ENCODE peak calls at places on chromosomes 12 and 14, in five cellular contexts. One of them, this sample, is unnamed.

GRCh38 chr14:66443158-66443695 is 42.9 kb upstream of the CCDC196 start:
- DNase-seq in kidney epithelial cell: peak; percentile 48
- DNase-seq in pancreas: no peak
- DNase-seq in PC-9: no peak
- DNase-seq in cardiac muscle cell: no peak
- DNase-seq in this sample: no peak

GRCh38 chr12:68613209-68613904 is 2.7 kb downstream of the RAP1B start:
- DNase-seq in kidney epithelial cell: no peak
- DNase-seq in pancreas: no peak
- DNase-seq in PC-9: no peak
- DNase-seq in cardiac muscle cell: no peak
- DNase-seq in this sample: no peak

GRCh38 chr14:59213368-59214315 is 25.2 kb downstream of the DAAM1 start:
- DNase-seq in kidney epithelial cell: no peak
- DNase-seq in pancreas: no peak
- DNase-seq in PC-9: no peak
- DNase-seq in cardiac muscle cell: no peak
- DNase-seq in this sample: no peak

GRCh38 chr12:120061815-120062214 is 54.7 kb downstream of the RAB35 start:
- DNase-seq in kidney epithelial cell: no peak
- DNase-seq in pancreas: no peak
- DNase-seq in PC-9: no peak
- DNase-seq in cardiac muscle cell: no peak
- DNase-seq in this sample: no peak

GRCh38 chr14:58455593-58456265 is 28.2 kb downstream of the KIAA0586 start:
- DNase-seq in kidney epithelial cell: no peak
- DNase-seq in pancreas: no peak
- DNase-seq in PC-9: peak; percentile 84
- DNase-seq in cardiac muscle cell: no peak
- DNase-seq in this sample: no peak

GRCh38 chr12:113359133-113359938 is 949 bp downstream of the PLBD2 start:
- DNase-seq in kidney epithelial cell: no peak
- DNase-seq in pancreas: no peak
- DNase-seq in PC-9: no peak
- DNase-seq in cardiac muscle cell: no peak
- DNase-seq in this sample: peak; percentile 7

GRCh38 chr14:95784137-95784536 is 70.2 kb upstream of the TCL1A start:
- DNase-seq in kidney epithelial cell: no peak
- DNase-seq in pancreas: no peak
- DNase-seq in PC-9: no peak
- DNase-seq in cardiac muscle cell: peak; percentile 81
- DNase-seq in this sample: peak; percentile 33

GRCh38 chr14:100211366-100211765 is 27.6 kb upstream of the YY1 start:
- DNase-seq in kidney epithelial cell: no peak
- DNase-seq in pancreas: no peak
- DNase-seq in PC-9: no peak
- DNase-seq in cardiac muscle cell: no peak
- DNase-seq in this sample: no peak

GRCh38 chr14:92581966-92582566 is 68.5 kb downstream of the RIN3 start:
- DNase-seq in kidney epithelial cell: no peak
- DNase-seq in pancreas: no peak
- DNase-seq in PC-9: no peak
- DNase-seq in cardiac muscle cell: no peak
- DNase-seq in this sample: no peak

GRCh38 chr14:54338696-54339317 is 58.0 kb upstream of the CDKN3 start:
- DNase-seq in kidney epithelial cell: no peak
- DNase-seq in pancreas: no peak
- DNase-seq in PC-9: peak; percentile 57
- DNase-seq in cardiac muscle cell: peak; percentile 29
- DNase-seq in this sample: no peak

GRCh38 chr12:29050503-29050902 is 98.6 kb upstream of the FAR2 start:
- DNase-seq in kidney epithelial cell: no peak
- DNase-seq in pancreas: no peak
- DNase-seq in PC-9: no peak
- DNase-seq in cardiac muscle cell: no peak
- DNase-seq in this sample: no peak

GRCh38 chr12:52279683-52280318 is 5.4 kb downstream of the KRT86 start:
- DNase-seq in kidney epithelial cell: peak; percentile 64
- DNase-seq in pancreas: no peak
- DNase-seq in PC-9: peak; percentile 84
- DNase-seq in cardiac muscle cell: no peak
- DNase-seq in this sample: no peak

GRCh38 chr12:9364224-9365176 is 156.3 kb upstream of the PZP start:
- DNase-seq in kidney epithelial cell: peak; percentile 55
- DNase-seq in pancreas: no peak
- DNase-seq in PC-9: no peak
- DNase-seq in cardiac muscle cell: no peak
- DNase-seq in this sample: no peak

GRCh38 chr14:38866461-38866860 is 236.6 kb downstream of the SEC23A start:
- DNase-seq in kidney epithelial cell: no peak
- DNase-seq in pancreas: no peak
- DNase-seq in PC-9: no peak
- DNase-seq in cardiac muscle cell: no peak
- DNase-seq in this sample: no peak
- H3K4me3 ChIP-seq in kidney epithelial cell: no peak overlapping the region
- H3K4me3 ChIP-seq in pancreas: no peak overlapping the region
- H3K4me3 ChIP-seq in PC-9: no peak overlapping the region
- H3K4me3 ChIP-seq in cardiac muscle cell: no peak overlapping the region
- H3K4me3 ChIP-seq in this sample: no peak overlapping the region

GRCh38 chr14:36524874-36525745 is 5.1 kb upstream of the NKX2-1 start:
- DNase-seq in kidney epithelial cell: no peak
- DNase-seq in pancreas: peak; percentile 80
- DNase-seq in PC-9: no peak
- DNase-seq in cardiac muscle cell: peak; percentile 85
- DNase-seq in this sample: no peak

GRCh38 chr14:36524220-36524837 is 4.3 kb upstream of the NKX2-1 start:
- DNase-seq in kidney epithelial cell: no peak
- DNase-seq in pancreas: no peak
- DNase-seq in PC-9: no peak
- DNase-seq in cardiac muscle cell: no peak
- DNase-seq in this sample: no peak

GRCh38 chr14:36522347-36522971 is 2.4 kb upstream of the NKX2-1 start:
- DNase-seq in kidney epithelial cell: no peak
- DNase-seq in pancreas: peak; percentile 53
- DNase-seq in PC-9: no peak
- DNase-seq in cardiac muscle cell: no peak
- DNase-seq in this sample: no peak

GRCh38 chr14:36521598-36522345 is 1.7 kb upstream of the NKX2-1 start:
- DNase-seq in kidney epithelial cell: no peak
- DNase-seq in pancreas: peak; percentile 54
- DNase-seq in PC-9: no peak
- DNase-seq in cardiac muscle cell: no peak
- DNase-seq in this sample: no peak

GRCh38 chr14:36522972-36523685 is 3.1 kb upstream of the NKX2-1 start:
- DNase-seq in kidney epithelial cell: no peak
- DNase-seq in pancreas: no peak
- DNase-seq in PC-9: no peak
- DNase-seq in cardiac muscle cell: no peak
- DNase-seq in this sample: no peak
- TF ChIP-seq CTCF in kidney epithelial cell: no peak
- TF ChIP-seq CTCF in pancreas: no peak
- TF ChIP-seq CTCF in PC-9: no peak
- TF ChIP-seq CTCF in cardiac muscle cell: no peak
- TF ChIP-seq CTCF in this sample: no peak

GRCh38 chr12:46608431-46609280 is 217.1 kb downstream of the SLC38A4 start:
- DNase-seq in kidney epithelial cell: no peak
- DNase-seq in pancreas: no peak
- DNase-seq in PC-9: no peak
- DNase-seq in cardiac muscle cell: no peak
- DNase-seq in this sample: no peak
- H3K4me3 ChIP-seq in kidney epithelial cell: no peak overlapping the region
- H3K4me3 ChIP-seq in pancreas: no peak overlapping the region
- H3K4me3 ChIP-seq in PC-9: no peak overlapping the region
- H3K4me3 ChIP-seq in cardiac muscle cell: no peak overlapping the region
- H3K4me3 ChIP-seq in this sample: no peak overlapping the region

GRCh38 chr12:56299853-56300643 is at the start of gene CS:
- DNase-seq in kidney epithelial cell: peak; percentile 84
- DNase-seq in pancreas: peak; percentile 97
- DNase-seq in PC-9: peak; percentile 93
- DNase-seq in cardiac muscle cell: peak; percentile 100
- DNase-seq in this sample: peak; percentile 95
- TF ChIP-seq CTCF in kidney epithelial cell: no peak
- TF ChIP-seq CTCF in pancreas: no peak
- TF ChIP-seq CTCF in PC-9: no peak
- TF ChIP-seq CTCF in cardiac muscle cell: no peak
- TF ChIP-seq CTCF in this sample: no peak

DNA sequence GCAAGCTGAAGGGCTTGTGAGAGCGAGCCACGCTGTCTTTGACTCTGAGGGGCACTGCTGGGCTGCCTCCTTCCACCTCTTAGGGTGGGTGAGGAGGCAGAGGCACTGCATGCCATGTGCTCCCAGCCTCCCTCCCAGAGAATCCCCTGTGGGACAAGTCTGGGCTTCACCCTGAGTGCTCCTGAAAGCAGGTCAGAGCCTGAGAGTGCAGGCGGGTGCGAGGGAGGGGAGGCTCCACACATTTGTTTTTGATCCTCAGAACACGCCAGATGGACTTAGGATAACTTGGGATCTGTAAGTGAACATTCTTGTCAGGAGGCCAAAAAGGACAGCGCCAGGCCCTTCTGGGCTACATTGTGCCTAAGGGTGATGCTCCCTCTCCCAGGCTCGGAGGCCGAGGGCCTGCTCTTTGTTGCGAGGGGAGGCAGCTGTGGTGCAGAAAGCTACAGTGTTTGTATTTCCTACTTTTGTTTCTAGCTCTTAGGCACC is 155.4 kb downstream of the TMX1 start:
- DNase-seq in kidney epithelial cell: no peak
- DNase-seq in pancreas: peak; percentile 54
- DNase-seq in PC-9: no peak
- DNase-seq in cardiac muscle cell: peak; percentile 13
- DNase-seq in this sample: no peak
- H3K4me3 ChIP-seq in kidney epithelial cell: no peak overlapping the region
- H3K4me3 ChIP-seq in pancreas: no peak overlapping the region
- H3K4me3 ChIP-seq in PC-9: no peak overlapping the region
- H3K4me3 ChIP-seq in cardiac muscle cell: no peak overlapping the region
- H3K4me3 ChIP-seq in this sample: no peak overlapping the region

DNA sequence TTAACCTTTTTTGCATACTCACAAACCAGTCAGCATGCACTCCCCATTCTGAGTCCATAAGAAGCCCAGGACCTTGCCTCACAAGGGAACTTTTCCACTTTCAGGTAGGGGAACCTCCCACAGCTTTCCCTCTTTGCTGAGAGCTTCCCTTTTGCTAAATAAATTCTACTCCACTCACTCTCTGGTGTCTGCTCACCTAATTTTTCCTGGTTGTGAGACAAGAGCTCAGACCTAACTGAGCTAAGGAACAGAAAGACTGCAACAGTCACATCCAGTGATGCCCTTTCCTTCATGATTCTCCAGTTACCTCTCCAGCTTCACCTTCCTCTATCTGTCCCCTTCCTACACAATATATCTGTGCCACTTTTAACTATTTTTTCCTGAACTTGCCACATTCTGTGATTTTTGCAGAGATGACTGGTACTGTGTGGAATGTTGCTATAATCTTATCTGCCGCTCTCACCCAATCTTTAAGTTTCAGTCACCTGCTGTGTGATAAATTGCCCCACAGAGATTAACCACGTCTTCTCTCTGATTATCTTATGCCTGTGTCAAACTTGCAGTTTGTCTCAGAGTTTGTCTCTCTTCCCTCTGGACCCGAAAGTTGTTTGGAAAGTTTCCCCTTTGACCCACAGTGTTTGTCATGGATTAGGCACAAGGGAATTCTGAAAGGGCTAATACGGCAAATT is 737.1 kb upstream of the FLRT2 start:
- DNase-seq in kidney epithelial cell: no peak
- DNase-seq in pancreas: no peak
- DNase-seq in PC-9: no peak
- DNase-seq in cardiac muscle cell: no peak
- DNase-seq in this sample: no peak
- TF ChIP-seq CTCF in kidney epithelial cell: no peak
- TF ChIP-seq CTCF in pancreas: no peak
- TF ChIP-seq CTCF in PC-9: no peak
- TF ChIP-seq CTCF in cardiac muscle cell: no peak
- TF ChIP-seq CTCF in this sample: no peak

This sample was measured in LNCaP clone FGC.